ENCODE peak calls at places on chromosomes 11 and 22, in six cellular contexts. N is A549, X is endothelial cell of umbilical vein, Y is K562, D is GM12878, P is HepG2. J is an unnamed sample.

GRCh38 chr11:67667490-67668190 is 6.8 kb downstream of the ALDH3B2 start:
- DNase-seq in N (no peak), X (no peak), Y (no peak), D (no peak), P (no peak), J (no peak)

GRCh38 chr11:124946735-124947141 is 7.3 kb upstream of the CCDC15 start:
- DNase-seq in N (no peak), X (no peak), Y (no peak), D (no peak), P (no peak), J (no peak)

GRCh38 chr11:13249177-13249576 is 28.4 kb upstream of the BMAL1 start:
- DNase-seq in N (no peak), X (no peak), Y (no peak), D (no peak), P (no peak), J (no peak)

GRCh38 chr11:119416606-119417580 is 6.1 kb downstream of the THY1 start:
- DNase-seq in N (no peak), X (no peak), Y (peak; percentile 4), D (no peak), P (no peak), J (no peak)

GRCh38 chr11:113279591-113279990 is 34.8 kb upstream of the TTC12 start:
- DNase-seq in N (no peak), X (no peak), Y (no peak), D (no peak), P (no peak), J (no peak)

GRCh38 chr11:20934521-20934920 is 265.1 kb downstream of the NELL1 start:
- DNase-seq in N (no peak), X (no peak), Y (no peak), D (no peak), P (no peak), J (no peak)

GRCh38 chr11:117953029-117953671 is 23.9 kb upstream of the TMPRSS13 start:
- DNase-seq in N (no peak), X (no peak), Y (no peak), D (no peak), P (no peak), J (peak; percentile 54)

GRCh38 chr11:62208785-62209144 is 292 bp downstream of the SCGB2A1 start:
- DNase-seq in N (no peak), X (no peak), Y (no peak), D (no peak), P (no peak), J (no peak)

GRCh38 chr22:30253205-30253852 is 6.8 kb upstream of the LIF start:
- DNase-seq in N (peak; percentile 93), X (no peak), Y (no peak), D (no peak), P (no peak), J (peak; percentile 47)

GRCh38 chr11:67504023-67504949 is 877 bp downstream of the PITPNM1 start:
- DNase-seq in N (no peak), X (peak; percentile 9), Y (peak; percentile 82), D (no peak), P (no peak), J (peak; percentile 70)

GRCh38 chr11:19892876-19893275 is 180.2 kb downstream of the NAV2 start:
- DNase-seq in N (no peak), X (no peak), Y (no peak), D (no peak), P (no peak), J (no peak)

GRCh38 chr11:57633394-57634058 is 16.2 kb downstream of the YPEL4 start:
- DNase-seq in N (no peak), X (no peak), Y (no peak), D (no peak), P (no peak), J (no peak)

GRCh38 chr11:8149726-8150125 is 19.1 kb downstream of the RIC3 start:
- DNase-seq in N (no peak), X (no peak), Y (no peak), D (no peak), P (no peak), J (no peak)

GRCh38 chr11:102451693-102452460 is 688 bp downstream of the TMEM123 start:
- DNase-seq in N (peak; percentile 57), X (peak; percentile 70), Y (peak; percentile 66), D (no peak), P (peak; percentile 96), J (peak; percentile 87)

GRCh38 chr11:34274712-34275398 is 83.0 kb downstream of the ABTB2 start:
- DNase-seq in N (peak; percentile 94), X (no peak), Y (no peak), D (no peak), P (no peak), J (no peak)
- TF ChIP-seq MYC in N (no peak), X (no peak), Y (no peak), D (no peak), P (no peak), J (no peak)

GRCh38 chr22:31692186-31692886 is 30.3 kb upstream of the PISD start:
- DNase-seq in N (no peak), X (no peak), Y (no peak), D (no peak), P (no peak), J (peak; percentile 89)
- TF ChIP-seq MAX in N (no peak), X (no peak), Y (no peak), D (no peak), P (no peak), J (no peak)

DNA sequence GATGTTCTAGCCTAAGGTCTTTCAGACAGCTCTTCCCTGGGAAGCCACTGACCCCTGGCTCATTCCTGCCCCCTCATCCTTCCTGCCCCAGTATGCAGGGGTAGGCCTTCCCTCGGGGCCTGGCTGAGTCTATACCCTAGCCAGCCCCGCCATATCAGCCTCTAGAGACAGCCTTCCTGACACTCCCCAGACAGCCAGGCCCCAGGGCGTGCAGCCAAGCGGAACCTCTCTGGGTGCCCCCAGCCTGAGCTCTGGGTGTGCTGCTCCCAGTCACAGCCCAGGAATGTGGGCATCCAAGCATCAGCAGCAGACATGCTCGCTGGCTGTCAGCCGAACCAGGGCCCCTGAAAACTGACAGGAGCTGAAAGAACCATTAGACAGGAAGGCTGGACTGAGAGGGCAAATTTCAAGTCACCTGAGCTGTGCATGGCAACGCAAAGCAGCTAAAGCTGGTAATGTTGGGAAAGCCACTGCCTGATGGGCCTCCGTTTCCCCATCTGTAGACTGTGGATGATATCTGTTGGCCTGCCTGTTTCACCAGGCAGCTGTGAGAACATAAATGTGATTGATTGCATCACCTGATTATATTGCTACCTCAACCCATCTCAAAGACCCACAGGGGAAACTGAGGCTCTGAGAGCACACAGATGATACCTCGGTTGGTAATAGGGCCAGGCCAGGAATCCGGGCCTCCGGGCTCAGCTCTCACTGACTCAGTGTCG is 93.2 kb downstream of the LRRC32 start:
- DNase-seq in N (peak; percentile 58), X (peak; percentile 71), Y (no peak), D (no peak), P (no peak), J (no peak)
- TF ChIP-seq POLR2A in N (no peak), X (no peak), Y (no peak), D (no peak), P (no peak), J (no peak)

GRCh38 chr11:69032833-69033232 is 15.9 kb upstream of the TPCN2 start:
- DNase-seq in N (no peak), X (no peak), Y (no peak), D (no peak), P (no peak), J (no peak)

GRCh38 chr11:69030324-69030723 is 17.3 kb upstream of the MRGPRF start:
- DNase-seq in N (no peak), X (no peak), Y (no peak), D (no peak), P (no peak), J (no peak)

GRCh38 chr11:69022268-69022667 is 9.2 kb upstream of the MRGPRF start:
- DNase-seq in N (no peak), X (no peak), Y (no peak), D (no peak), P (no peak), J (peak; percentile 31)

GRCh38 chr11:69024509-69024908 is 11.5 kb upstream of the MRGPRF start:
- DNase-seq in N (no peak), X (no peak), Y (no peak), D (no peak), P (no peak), J (no peak)

GRCh38 chr11:69027704-69028372 is 14.8 kb upstream of the MRGPRF start:
- DNase-seq in N (peak; percentile 41), X (no peak), Y (no peak), D (no peak), P (peak; percentile 56), J (peak; percentile 96)
- TF ChIP-seq MYC in N (no peak), X (no peak), Y (no peak), D (no peak), P (no peak), J (peak; percentile 91)

DNA sequence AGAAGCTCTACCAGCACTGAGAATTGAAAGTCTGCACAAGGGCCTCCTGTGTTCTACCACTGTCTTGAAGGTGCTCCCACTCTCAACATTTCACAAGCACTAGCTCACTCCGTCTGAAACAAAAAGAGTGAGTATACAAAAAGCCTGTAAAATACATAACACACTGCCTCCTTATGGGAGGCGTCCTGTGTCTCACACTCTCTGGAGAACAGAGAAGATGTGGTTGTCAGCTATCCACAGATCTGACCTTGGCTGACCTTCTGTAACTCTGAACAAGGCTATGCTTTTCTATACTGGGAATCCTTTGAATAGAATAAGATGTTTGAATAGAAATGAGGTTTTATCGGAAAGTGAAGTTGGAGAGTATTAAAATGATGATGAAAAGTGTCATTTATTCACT is 171.3 kb upstream of the TMEM45B start:
- DNase-seq in N (no peak), X (no peak), Y (no peak), D (no peak), P (no peak), J (peak; percentile 68)
- TF ChIP-seq MAX in N (no peak), X (no peak), Y (no peak), D (no peak), P (no peak), J (no peak)

GRCh38 chr11:65128182-65129145 is 5.9 kb downstream of the SYVN1 start:
- DNase-seq in N (no peak), X (no peak), Y (peak; percentile 14), D (no peak), P (no peak), J (peak; percentile 15)
- TF ChIP-seq POLR2A in N (no peak), X (no peak), Y (peak; percentile 34), D (peak; percentile 13), P (peak; percentile 7), J (no peak)